ENCODE peak calls at places on chromosomes 16 and 17, in eight cellular contexts. R is brain microvascular endothelial cell; H is left lobe of liver; Z is H9; P is left cardiac atrium; W is stimulated activated CD4-positive, alpha-beta T cell treated with anti-CD3 and anti-CD28 coated beads, TNF-alpha, amount 100 ng/mL, for 24 hours; O is osteoblast; K is left kidney. I is an unnamed sample.
A peak's percentile ranks its signal among the peaks of the same experiment; 100 is the strongest.

GRCh38 chr16:83701494-83701893 is 106.3 kb upstream of the HSBP1 start:
- DNase-seq in R (peak; percentile 43), Z (peak; percentile 78), O (peak; percentile 58), P (peak; percentile 39), W (no peak), H (no peak), K (peak; percentile 91), I (peak; percentile 53)

GRCh38 chr16:65377131-65377649 is 255.3 kb upstream of the CDH11 start:
- DNase-seq in O (no peak), R (no peak), K (no peak), Z (no peak), P (no peak), H (no peak), W (no peak), I (peak; percentile 18)

GRCh38 chr17:73278465-73279453 is 17.1 kb upstream of the CPSF4L start:
- DNase-seq in K (peak; percentile 58), H (no peak), W (no peak), P (peak; percentile 52), O (peak; percentile 46), R (no peak), Z (peak; percentile 31), I (peak; percentile 28)

GRCh38 chr16:85234310-85235235 is 122.3 kb upstream of the CIBAR2 start:
- DNase-seq in R (peak; percentile 41), H (no peak), K (peak; percentile 97), W (no peak), P (peak; percentile 82), O (peak; percentile 99), Z (peak; percentile 97), I (peak; percentile 74)

GRCh38 chr16:68985855-68986254 is 119.6 kb upstream of the HAS3 start:
- DNase-seq in O (peak; percentile 84), W (no peak), P (no peak), H (no peak), K (no peak), Z (no peak), R (peak; percentile 50), I (peak; percentile 52)

GRCh38 chr16:29808219-29808900 is 2.0 kb downstream of the MAZ start:
- DNase-seq in O (peak; percentile 59), K (no peak), P (no peak), R (no peak), Z (no peak), H (peak; percentile 57), W (peak; percentile 19), I (no peak)

GRCh38 chr16:3716831-3717234 is 491 bp downstream of the TRAP1 start:
- DNase-seq in O (peak; percentile 88), P (no peak), Z (no peak), W (no peak), H (no peak), R (peak; percentile 6), K (peak; percentile 65), I (peak; percentile 38)

GRCh38 chr17:82149401-82150099 is 51.5 kb upstream of the FASN start:
- DNase-seq in W (no peak), H (no peak), R (no peak), O (no peak), K (no peak), P (no peak), Z (no peak), I (no peak)

GRCh38 chr17:76524598-76525512 is 12.7 kb downstream of the CYGB start:
- DNase-seq in W (no peak), K (peak; percentile 63), O (peak; percentile 87), P (peak; percentile 84), Z (no peak), R (no peak), H (peak; percentile 69), I (no peak)

GRCh38 chr17:28982191-28982793 is 23.5 kb downstream of the SEZ6 start:
- DNase-seq in K (peak; percentile 15), W (peak; percentile 33), P (no peak), Z (no peak), O (no peak), R (peak; percentile 37), H (no peak), I (peak; percentile 43)

GRCh38 chr16:85430523-85431381 is 182.4 kb upstream of the GSE1 start:
- DNase-seq in Z (no peak), P (peak; percentile 18), H (peak; percentile 39), R (no peak), W (no peak), K (no peak), O (no peak), I (no peak)

I was measured in EL.